ENCODE peak calls at places on chromosomes 7 and 10, in four cellular contexts. T is brain microvascular endothelial cell, M is heart right ventricle, L is cardiac fibroblast. C is an unnamed sample.

GRCh38 chr7:151028131-151028947 is at the start of gene ABCB8:
- DNase-seq in T (peak), M (peak), L (peak), C (peak)

GRCh38 chr7:97130417-97131139 is 13.1 kb downstream of the SDHAF3 start:
- DNase-seq in T (no peak), M (no peak), L (peak), C (no peak)

GRCh38 chr7:42236266-42237161 is 495 bp downstream of the GLI3 start:
- DNase-seq in T (peak), M (peak), L (peak), C (peak)

GRCh38 chr10:6056411-6057135 is 5.6 kb downstream of the IL2RA start:
- DNase-seq in T (no peak), M (no peak), L (no peak), C (no peak)

GRCh38 chr7:77460057-77460486 is 43.9 kb upstream of the GSAP start:
- DNase-seq in T (no peak), M (no peak), L (no peak), C (peak)

GRCh38 chr10:24822557-24822956 is 98.9 kb upstream of the ARHGAP21 start:
- DNase-seq in T (no peak), M (no peak), L (no peak), C (no peak)

GRCh38 chr10:3330687-3331086 is 158.1 kb upstream of the PITRM1 start:
- DNase-seq in T (peak), M (no peak), L (peak), C (peak)

GRCh38 chr10:97081621-97082235 is 104.0 kb downstream of the SLIT1 start:
- DNase-seq in T (peak), M (peak), L (peak), C (peak)

GRCh38 chr7:134502463-134502862 is 24.9 kb upstream of the AKR1B10 start:
- DNase-seq in T (peak), M (peak), L (peak), C (peak)

GRCh38 chr10:100827819-100828743 is 82.7 kb downstream of the PAX2 start:
- DNase-seq in T (no peak), M (no peak), L (no peak), C (peak)
- H3K4me3 ChIP-seq in T (no peak), M (no peak), L (no peak), C (no peak)

GRCh38 chr7:105389090-105389650 is 449 bp upstream of the SRPK2 start:
- DNase-seq in T (peak), M (peak), L (peak), C (peak)
- TF ChIP-seq CTCF in T (peak), M (no peak), L (peak), C (no peak)

DNA sequence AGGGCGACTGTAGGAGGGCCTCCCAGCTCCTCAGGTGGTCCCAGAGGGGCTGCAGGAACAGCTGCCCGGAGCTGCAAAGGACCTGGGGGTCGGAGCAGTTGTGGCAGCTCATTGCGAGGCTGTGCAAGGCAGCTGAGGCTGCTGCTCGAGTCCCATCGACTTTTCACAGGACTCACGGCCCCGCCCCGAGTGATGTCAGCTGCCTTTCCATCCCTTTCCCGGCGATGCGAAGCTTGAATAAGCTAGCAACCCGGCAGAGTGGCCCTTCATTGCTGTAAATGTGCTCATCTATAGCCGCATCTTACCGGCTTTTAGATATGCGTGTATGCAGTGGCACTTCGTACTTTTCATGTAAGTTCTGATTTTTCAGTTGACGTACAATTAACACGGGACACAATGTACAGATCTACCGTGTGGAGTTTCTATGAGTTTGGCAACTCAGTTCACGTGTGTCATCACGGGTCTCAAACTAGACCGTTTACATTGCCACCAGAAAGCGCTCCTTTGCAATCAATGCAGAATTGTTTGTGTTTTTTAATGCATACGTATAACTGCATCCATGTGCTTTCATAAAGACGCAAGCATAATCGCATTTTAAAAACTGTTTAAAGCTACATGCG is at the start of gene CH25H:
- DNase-seq in T (peak), M (peak), L (peak), C (peak)
- H3K4me3 ChIP-seq in T (peak), M (peak), L (peak), C (peak)

GRCh38 chr7:132580717-132581285 is 4.5 kb upstream of the PLXNA4 start:
- DNase-seq in T (peak), M (peak), L (peak), C (peak)
- TF ChIP-seq CTCF in T (peak), M (peak), L (peak), C (peak)

GRCh38 chr7:95609277-95609971 is 13.1 kb upstream of the PDK4 start:
- DNase-seq in T (peak), M (peak), L (peak), C (peak)

GRCh38 chr7:95611224-95611623 is 14.9 kb upstream of the PDK4 start:
- DNase-seq in T (no peak), M (no peak), L (no peak), C (no peak)

GRCh38 chr7:95605275-95605674 is 9.0 kb upstream of the PDK4 start:
- DNase-seq in T (no peak), M (no peak), L (no peak), C (no peak)

GRCh38 chr7:95607477-95608010 is 11.2 kb upstream of the PDK4 start:
- DNase-seq in T (no peak), M (no peak), L (no peak), C (no peak)

GRCh38 chr7:95608344-95609173 is 12.2 kb upstream of the PDK4 start:
- DNase-seq in T (peak), M (peak), L (peak), C (peak)
- H3K4me3 ChIP-seq in T (no peak), M (no peak), L (no peak), C (peak)

GRCh38 chr7:127798023-127798422 is 146.0 kb downstream of the SND1 start:
- DNase-seq in T (no peak), M (peak), L (peak), C (peak)

GRCh38 chr7:127802845-127803244 is 150.9 kb downstream of the SND1 start:
- DNase-seq in T (no peak), M (no peak), L (no peak), C (no peak)

GRCh38 chr7:127803626-127804025 is 151.6 kb downstream of the SND1 start:
- DNase-seq in T (no peak), M (no peak), L (no peak), C (no peak)

GRCh38 chr7:127798769-127799372 is 146.9 kb downstream of the SND1 start:
- DNase-seq in T (no peak), M (no peak), L (no peak), C (no peak)

DNA sequence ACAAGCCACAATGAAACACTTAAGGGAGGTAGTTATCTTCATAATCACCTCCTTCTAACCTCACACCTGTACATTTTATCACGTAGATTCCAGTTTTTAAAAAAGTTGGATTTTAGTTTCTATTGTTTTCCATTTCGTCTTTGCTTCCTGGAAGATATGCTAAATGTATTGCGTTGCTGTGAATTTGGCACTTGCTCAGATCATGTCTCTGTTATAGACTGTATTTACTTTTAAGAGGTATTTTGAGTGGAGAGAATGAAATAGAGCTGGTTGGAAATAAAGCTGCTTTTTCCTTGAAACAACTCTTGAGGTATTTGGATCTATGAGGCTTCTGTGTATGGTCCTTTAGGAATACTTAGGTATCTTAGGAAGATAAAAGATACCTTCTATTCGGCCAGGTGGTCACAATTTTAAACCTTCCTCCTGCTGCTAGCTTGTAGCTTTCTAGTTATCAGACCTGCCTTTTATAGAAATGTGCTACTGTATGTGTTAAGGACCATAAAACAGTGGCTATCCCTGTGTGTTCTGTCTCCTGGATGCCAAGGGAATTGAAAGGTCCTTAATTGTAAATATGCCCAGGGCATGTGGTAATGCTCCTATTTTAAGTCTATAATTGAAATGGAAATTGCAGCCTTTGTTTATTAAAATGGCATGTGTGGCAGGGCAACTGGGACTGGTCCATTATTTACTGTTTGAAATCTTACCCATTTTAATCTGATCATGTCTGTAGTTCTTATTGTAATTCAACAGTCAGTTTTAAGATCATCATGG is 147.7 kb downstream of the SND1 start:
- DNase-seq in T (no peak), M (no peak), L (no peak), C (no peak)
- TF ChIP-seq CTCF in T (no peak), M (no peak), L (no peak), C (no peak)

GRCh38 chr10:132593900-132594876 is 56.6 kb downstream of the INPP5A start:
- DNase-seq in T (no peak), M (no peak), L (no peak), C (no peak)

GRCh38 chr10:132590752-132591121 is 53.1 kb downstream of the INPP5A start:
- DNase-seq in T (no peak), M (no peak), L (no peak), C (no peak)

GRCh38 chr10:132595021-132595420 is 57.4 kb downstream of the INPP5A start:
- DNase-seq in T (no peak), M (no peak), L (no peak), C (no peak)

GRCh38 chr10:132591166-132591971 is 53.8 kb downstream of the INPP5A start:
- DNase-seq in T (peak), M (peak), L (peak), C (peak)

DNA sequence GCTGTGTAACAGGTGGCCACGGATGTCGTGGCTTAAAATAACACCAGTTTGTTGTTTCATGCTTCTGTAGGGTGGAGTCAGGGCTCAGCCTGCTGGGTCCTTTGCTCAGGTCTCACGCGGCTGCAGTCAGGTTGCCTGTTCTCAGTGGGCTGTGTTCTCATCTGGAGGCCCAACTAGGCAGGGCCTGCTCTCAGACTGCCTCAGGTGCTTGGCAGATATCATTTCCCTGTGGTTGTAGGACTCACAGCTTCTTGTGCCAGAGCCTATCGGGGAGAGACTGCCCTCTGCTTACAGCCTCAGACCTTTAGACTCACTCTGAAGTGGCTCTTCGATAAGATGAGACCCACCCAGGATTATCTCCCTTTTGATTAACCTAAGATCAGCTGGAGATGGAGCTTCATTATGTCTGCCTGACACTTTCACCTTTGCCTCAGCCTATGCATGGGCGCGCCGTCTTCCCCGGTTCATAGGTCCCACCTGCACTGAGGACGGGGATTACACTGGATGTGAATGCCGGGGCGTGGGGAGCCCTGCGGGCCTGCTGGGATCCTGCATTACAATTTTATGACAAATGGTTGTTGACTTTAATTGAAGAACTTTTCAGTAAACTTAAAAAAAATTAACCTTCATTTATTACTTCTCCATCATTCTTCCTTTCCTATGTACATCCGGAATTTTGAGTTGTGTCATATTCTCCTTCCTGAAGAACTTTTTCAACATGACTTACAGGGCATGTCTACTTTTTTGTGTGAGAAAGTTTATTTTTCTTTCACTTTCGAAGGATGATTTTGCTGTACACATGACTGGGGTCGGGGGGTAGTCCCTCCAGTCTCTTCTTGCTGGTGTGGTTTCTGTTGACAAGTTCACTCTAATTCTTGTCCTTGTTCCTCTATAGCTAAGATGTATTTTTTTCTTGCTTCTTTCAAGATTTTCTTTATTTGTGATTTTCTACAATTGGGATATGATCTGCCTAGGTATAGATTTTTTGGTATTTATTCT is 55.5 kb downstream of the INPP5A start:
- DNase-seq in T (no peak), M (no peak), L (no peak), C (no peak)
- H3K4me3 ChIP-seq in T (no peak), M (no peak), L (no peak), C (no peak)

DNA sequence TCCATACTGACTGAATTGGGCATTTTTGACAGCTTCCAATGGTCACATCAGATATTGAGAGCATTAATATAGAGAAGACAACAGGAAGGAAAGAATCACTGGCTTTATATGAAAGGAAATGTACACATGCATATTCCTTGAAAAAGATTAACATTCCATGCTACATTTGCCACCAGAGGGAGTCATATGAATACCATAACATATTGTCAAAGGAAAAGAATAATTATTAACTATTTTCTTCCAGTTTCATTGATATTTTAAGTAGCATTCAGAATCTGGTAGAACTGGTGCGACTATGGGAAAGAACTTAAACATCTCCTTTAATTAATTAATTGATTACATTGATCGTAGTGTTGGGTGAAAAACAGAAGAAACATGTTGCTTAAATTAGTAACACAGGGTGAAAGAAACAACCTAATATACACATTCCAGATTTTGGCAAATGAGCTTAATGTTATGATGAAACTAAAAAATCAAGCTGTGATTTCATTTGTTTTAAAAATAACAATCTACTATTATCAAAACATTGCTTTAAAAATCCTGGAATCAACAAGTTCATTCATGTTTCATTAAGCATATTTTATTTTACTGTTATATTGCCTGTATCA is 71.5 kb downstream of the GPR85 start:
- DNase-seq in T (peak), M (no peak), L (peak), C (peak)
- TF ChIP-seq CTCF in T (peak), M (peak), L (peak), C (peak)

C was measured in foreskin fibroblast.